ENCODE peak calls at places on chromosomes 11 and 22, in five cellular contexts. F, G, O, X and P are unnamed samples.

GRCh38 chr11:34827239-34827638 is 88.9 kb downstream of the APIP start:
- DNase-seq in O (no peak), G (no peak), X (no peak), F (no peak), P (no peak)

GRCh38 chr11:120431633-120432032 is 79.9 kb upstream of the GRIK4 start:
- DNase-seq in O (no peak), X (no peak), F (peak; percentile 33), G (peak; percentile 81), P (no peak)

GRCh38 chr11:118785362-118785761 is 5.6 kb downstream of the DDX6 start:
- DNase-seq in X (no peak), F (no peak), G (peak; percentile 32), O (no peak), P (no peak)

GRCh38 chr11:22792497-22792896 is 37.1 kb downstream of the SVIP start:
- DNase-seq in G (peak; percentile 63), O (no peak), X (no peak), F (no peak), P (no peak)

GRCh38 chr22:36912694-36913430 is 566 bp upstream of the CSF2RB start:
- DNase-seq in G (no peak), O (no peak), X (no peak), F (no peak), P (no peak)

GRCh38 chr11:40029406-40029805 is 1430.0 kb downstream of the LRRC4C start:
- DNase-seq in O (no peak), F (peak; percentile 30), X (no peak), G (peak; percentile 3), P (no peak)

GRCh38 chr22:19048531-19048930 is 73.7 kb downstream of the DGCR2 start:
- DNase-seq in F (no peak), G (no peak), O (no peak), X (no peak), P (no peak)

GRCh38 chr11:66316849-66317251 is at the start of gene CD248:
- DNase-seq in X (no peak), O (no peak), F (peak; percentile 75), G (peak; percentile 82), P (no peak)

GRCh38 chr11:75591966-75592365 is 29.9 kb downstream of the SERPINH1 start:
- DNase-seq in O (no peak), X (no peak), F (no peak), G (no peak), P (no peak)

GRCh38 chr11:2581931-2582435 is 117.8 kb downstream of the KCNQ1OT1 start:
- DNase-seq in X (no peak), O (no peak), G (no peak), F (peak; percentile 12), P (no peak)

GRCh38 chr22:44497218-44497903 is 672 bp downstream of the RTL6 start:
- DNase-seq in F (no peak), X (no peak), O (no peak), G (peak; percentile 11), P (peak; percentile 9)

GRCh38 chr11:36469881-36470802 is 39.9 kb downstream of the TRAF6 start:
- DNase-seq in O (no peak), X (no peak), G (peak; percentile 45), F (no peak), P (no peak)

GRCh38 chr22:42877158-42877557 is 20.1 kb upstream of the ARFGAP3 start:
- DNase-seq in X (no peak), O (no peak), G (no peak), F (no peak), P (no peak)
- H3K4ac ChIP-seq in X (no peak overlapping the region), O (no peak overlapping the region), G (no peak overlapping the region), F (no peak overlapping the region), P (no peak overlapping the region)

GRCh38 chr11:69551963-69552362 is 70.5 kb downstream of the LINC01488 start:
- DNase-seq in O (no peak), X (no peak), F (no peak), G (no peak), P (no peak)

GRCh38 chr11:69553416-69554357 is 72.2 kb downstream of the LINC01488 start:
- DNase-seq in G (no peak), O (no peak), X (no peak), F (no peak), P (no peak)

GRCh38 chr11:69552951-69553350 is 71.5 kb downstream of the LINC01488 start:
- DNase-seq in O (no peak), F (no peak), X (no peak), G (no peak), P (no peak)

GRCh38 chr11:69557266-69557665 is 75.8 kb downstream of the LINC01488 start:
- DNase-seq in O (no peak), X (no peak), F (no peak), G (no peak), P (no peak)

DNA sequence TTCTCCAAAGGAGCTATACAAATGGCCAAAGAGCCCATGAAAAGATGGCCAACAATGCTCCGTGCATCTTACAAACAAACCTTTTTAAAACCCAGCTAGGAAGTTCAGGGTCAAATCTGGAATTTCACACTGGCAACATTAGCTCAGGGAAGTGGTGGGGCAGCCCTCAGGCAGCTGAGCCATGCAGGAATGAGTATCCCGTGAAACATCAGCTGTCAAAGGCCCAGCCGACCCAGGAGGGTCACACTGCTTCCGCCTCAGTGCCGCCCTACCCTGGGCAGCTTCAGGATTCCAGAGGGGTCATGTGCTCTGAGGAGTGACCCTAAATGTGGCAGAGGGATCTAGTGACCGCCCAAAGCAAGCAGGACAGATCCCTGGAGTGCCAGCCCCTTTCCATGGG is 73.4 kb downstream of the LINC01488 start:
- DNase-seq in X (no peak), G (no peak), O (no peak), F (no peak), P (no peak)
- H2BK12ac ChIP-seq in X (peak overlapping the region; percentile 18), G (no peak overlapping the region), O (no peak overlapping the region), F (no peak overlapping the region), P (no peak overlapping the region)

DNA sequence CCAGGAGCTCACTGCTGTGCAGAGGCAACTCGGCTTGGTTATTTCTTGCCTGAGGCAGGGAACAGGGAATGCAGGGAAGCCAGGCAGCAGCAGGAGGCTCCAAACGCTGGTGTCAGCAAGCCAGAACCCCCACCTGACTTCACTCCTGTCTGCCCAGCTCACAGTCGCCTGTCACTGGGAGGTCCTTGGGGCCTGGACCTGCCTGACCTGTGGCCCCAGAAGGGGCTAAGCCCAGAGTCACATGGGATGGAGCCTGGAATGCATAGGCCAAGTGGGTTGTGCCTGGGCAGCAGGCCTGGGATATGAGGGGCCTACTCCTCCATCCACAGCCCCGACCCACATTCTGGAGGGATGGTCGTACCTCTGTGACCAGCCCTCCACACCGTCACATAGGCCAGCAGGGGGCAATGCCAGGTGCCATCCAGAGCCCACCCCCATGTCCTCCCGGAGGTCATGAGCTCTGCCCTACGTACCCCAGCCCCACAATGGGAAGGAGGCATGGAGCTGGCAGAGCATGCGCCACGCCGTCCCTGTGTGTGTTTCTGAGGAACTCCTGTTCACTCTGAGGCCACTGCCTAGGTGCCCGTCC is 5.2 kb downstream of the RASSF7 start:
- DNase-seq in X (peak; percentile 68), O (no peak), G (no peak), F (peak; percentile 58), P (no peak)
- H3K4ac ChIP-seq in X (peak overlapping the region; percentile 13), O (peak overlapping the region; percentile 53), G (no peak overlapping the region), F (no peak overlapping the region), P (no peak overlapping the region)

DNA sequence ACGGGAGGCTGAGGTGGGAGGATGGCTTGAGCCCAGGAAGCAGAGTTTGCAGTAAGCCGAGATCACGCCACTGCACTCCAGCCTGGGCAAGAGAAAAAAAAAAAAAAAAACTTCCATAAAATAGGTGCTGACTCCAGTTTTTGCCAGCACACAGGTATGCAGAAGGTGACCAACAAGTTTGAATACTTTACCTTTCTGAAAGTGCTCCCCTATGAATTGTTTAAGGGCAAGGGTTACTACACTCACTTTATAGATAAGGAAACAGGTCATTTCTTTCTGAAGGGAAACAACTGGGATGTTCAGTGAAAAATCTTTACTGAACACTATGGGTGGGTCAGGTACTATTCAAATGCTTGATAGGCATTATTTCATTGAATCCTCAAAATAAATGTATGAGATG is 538.5 kb downstream of the INSC start:
- DNase-seq in G (no peak), F (no peak), X (no peak), O (no peak), P (no peak)
- H2BK12ac ChIP-seq in G (no peak overlapping the region), F (no peak overlapping the region), X (no peak overlapping the region), O (no peak overlapping the region), P (no peak overlapping the region)

GRCh38 chr11:78927511-78927910 is 352.8 kb upstream of the NARS2 start:
- DNase-seq in F (no peak), G (no peak), O (no peak), X (no peak), P (no peak)
- H3K4ac ChIP-seq in F (no peak overlapping the region), G (no peak overlapping the region), O (no peak overlapping the region), X (no peak overlapping the region), P (no peak overlapping the region)